ENCODE peak calls at places on chromosomes 3 and 15, in four cellular contexts. One of them, this sample, is unnamed.
A peak's percentile ranks its signal among the peaks of the same experiment; 100 is the strongest.

GRCh38 chr15:38197553-38197952 is 55.1 kb upstream of the SPRED1 start:
- DNase-seq in K562: no peak
- DNase-seq in SK-N-SH: no peak
- DNase-seq in WTC11: no peak
- DNase-seq in this sample: peak; percentile 26

GRCh38 chr3:66534304-66534703 is 33.5 kb upstream of the LRIG1 start:
- DNase-seq in WTC11: no peak
- DNase-seq in SK-N-SH: no peak
- DNase-seq in K562: no peak
- DNase-seq in this sample: no peak

GRCh38 chr3:132997404-132997803 is 40.8 kb upstream of the TMEM108 start:
- DNase-seq in SK-N-SH: no peak
- DNase-seq in WTC11: no peak
- DNase-seq in K562: no peak
- DNase-seq in this sample: no peak

GRCh38 chr15:74302821-74303359 is 64.6 kb downstream of the CYP11A1 start:
- DNase-seq in WTC11: peak; percentile 86
- DNase-seq in K562: peak; percentile 54
- DNase-seq in SK-N-SH: peak; percentile 93
- DNase-seq in this sample: peak; percentile 11

GRCh38 chr15:96560246-96560895 is 229.9 kb downstream of the NR2F2 start:
- DNase-seq in SK-N-SH: peak; percentile 11
- DNase-seq in WTC11: no peak
- DNase-seq in K562: no peak
- DNase-seq in this sample: no peak

GRCh38 chr3:36763850-36764703 is at the start of gene DCLK3:
- DNase-seq in SK-N-SH: peak; percentile 84
- DNase-seq in WTC11: peak; percentile 54
- DNase-seq in K562: no peak
- DNase-seq in this sample: no peak

GRCh38 chr3:40504636-40505430 is 1.0 kb upstream of the ZNF620 start:
- DNase-seq in K562: no peak
- DNase-seq in SK-N-SH: no peak
- DNase-seq in WTC11: no peak
- DNase-seq in this sample: peak; percentile 76

GRCh38 chr15:31295660-31296059 is 31.0 kb upstream of the KLF13 start:
- DNase-seq in K562: no peak
- DNase-seq in WTC11: no peak
- DNase-seq in SK-N-SH: peak; percentile 4
- DNase-seq in this sample: no peak

GRCh38 chr3:79885407-79885806 is 117.6 kb upstream of the ROBO1 start:
- DNase-seq in SK-N-SH: peak; percentile 2
- DNase-seq in WTC11: no peak
- DNase-seq in K562: no peak
- DNase-seq in this sample: no peak

GRCh38 chr3:13229291-13229949 is 156.2 kb upstream of the IQSEC1 start:
- DNase-seq in WTC11: peak; percentile 65
- DNase-seq in SK-N-SH: peak; percentile 71
- DNase-seq in K562: peak; percentile 74
- DNase-seq in this sample: peak; percentile 37

GRCh38 chr3:112011376-112011940 is 12.7 kb downstream of the TAGLN3 start:
- DNase-seq in WTC11: no peak
- DNase-seq in K562: no peak
- DNase-seq in SK-N-SH: no peak
- DNase-seq in this sample: no peak

GRCh38 chr3:102240720-102241119 is 194.1 kb upstream of the ZPLD1 start:
- DNase-seq in K562: no peak
- DNase-seq in SK-N-SH: no peak
- DNase-seq in WTC11: no peak
- DNase-seq in this sample: no peak

GRCh38 chr3:15041950-15042349 is 23.2 kb downstream of the MRPS25 start:
- DNase-seq in K562: no peak
- DNase-seq in SK-N-SH: no peak
- DNase-seq in WTC11: no peak
- DNase-seq in this sample: no peak

GRCh38 chr3:172575375-172575774 is 52.1 kb upstream of the TNFSF10 start:
- DNase-seq in K562: no peak
- DNase-seq in WTC11: no peak
- DNase-seq in SK-N-SH: no peak
- DNase-seq in this sample: no peak

GRCh38 chr3:63960048-63960711 is 48.0 kb upstream of the SCAANT1 start:
- DNase-seq in SK-N-SH: no peak
- DNase-seq in K562: peak; percentile 42
- DNase-seq in WTC11: no peak
- DNase-seq in this sample: no peak

GRCh38 chr3:23113455-23114171 is 89.5 kb upstream of the UBE2E2 start:
- DNase-seq in WTC11: no peak
- DNase-seq in K562: no peak
- DNase-seq in SK-N-SH: no peak
- DNase-seq in this sample: no peak

GRCh38 chr15:63818191-63818590 is 15.6 kb downstream of the HERC1 start:
- DNase-seq in K562: peak; percentile 77
- DNase-seq in WTC11: no peak
- DNase-seq in SK-N-SH: no peak
- DNase-seq in this sample: no peak

GRCh38 chr3:184953396-184953795 is 141.4 kb downstream of the VPS8 start:
- DNase-seq in WTC11: no peak
- DNase-seq in K562: peak; percentile 45
- DNase-seq in SK-N-SH: peak; percentile 32
- DNase-seq in this sample: no peak

GRCh38 chr3:70832035-70832795 is 519.8 kb upstream of the MDFIC2 start:
- DNase-seq in WTC11: no peak
- DNase-seq in SK-N-SH: no peak
- DNase-seq in K562: no peak
- DNase-seq in this sample: no peak

DNA sequence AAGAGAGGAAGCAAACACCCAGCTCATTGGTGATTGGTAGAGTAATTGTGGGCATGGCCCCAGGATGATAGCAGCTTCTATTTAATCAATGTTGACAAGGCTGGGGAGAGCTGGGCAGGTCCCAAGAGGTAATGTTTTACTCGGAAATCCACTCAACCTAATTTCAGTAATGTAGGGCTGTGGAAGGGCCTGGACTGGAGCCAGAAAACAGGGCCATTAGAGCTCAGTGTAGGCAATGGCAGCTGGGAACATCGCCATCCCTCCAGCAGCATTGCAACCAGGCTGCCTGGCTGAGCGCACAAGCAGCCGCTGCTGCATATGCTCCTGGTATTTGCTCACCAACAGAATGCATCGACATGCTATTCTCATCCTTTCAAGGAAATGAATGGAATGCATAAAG is 89.9 kb downstream of the GAP43 start:
- DNase-seq in K562: no peak
- DNase-seq in WTC11: no peak
- DNase-seq in SK-N-SH: peak; percentile 73
- DNase-seq in this sample: no peak
- TF ChIP-seq FOXJ3 in K562: no peak
- TF ChIP-seq FOXJ3 in WTC11: no peak
- TF ChIP-seq FOXJ3 in SK-N-SH: no peak
- TF ChIP-seq FOXJ3 in this sample: no peak

GRCh38 chr15:71804226-71804625 is 6.1 kb upstream of the NR2E3 start:
- DNase-seq in SK-N-SH: no peak
- DNase-seq in K562: no peak
- DNase-seq in WTC11: no peak
- DNase-seq in this sample: no peak

GRCh38 chr15:71806452-71806931 is 3.9 kb upstream of the NR2E3 start:
- DNase-seq in WTC11: no peak
- DNase-seq in SK-N-SH: peak; percentile 73
- DNase-seq in K562: no peak
- DNase-seq in this sample: no peak

GRCh38 chr15:71802770-71803169 is 7.6 kb upstream of the NR2E3 start:
- DNase-seq in K562: peak; percentile 60
- DNase-seq in SK-N-SH: no peak
- DNase-seq in WTC11: peak; percentile 88
- DNase-seq in this sample: no peak

GRCh38 chr15:71807125-71807629 is 3.2 kb upstream of the NR2E3 start:
- DNase-seq in WTC11: peak; percentile 43
- DNase-seq in K562: no peak
- DNase-seq in SK-N-SH: peak; percentile 29
- DNase-seq in this sample: no peak

DNA sequence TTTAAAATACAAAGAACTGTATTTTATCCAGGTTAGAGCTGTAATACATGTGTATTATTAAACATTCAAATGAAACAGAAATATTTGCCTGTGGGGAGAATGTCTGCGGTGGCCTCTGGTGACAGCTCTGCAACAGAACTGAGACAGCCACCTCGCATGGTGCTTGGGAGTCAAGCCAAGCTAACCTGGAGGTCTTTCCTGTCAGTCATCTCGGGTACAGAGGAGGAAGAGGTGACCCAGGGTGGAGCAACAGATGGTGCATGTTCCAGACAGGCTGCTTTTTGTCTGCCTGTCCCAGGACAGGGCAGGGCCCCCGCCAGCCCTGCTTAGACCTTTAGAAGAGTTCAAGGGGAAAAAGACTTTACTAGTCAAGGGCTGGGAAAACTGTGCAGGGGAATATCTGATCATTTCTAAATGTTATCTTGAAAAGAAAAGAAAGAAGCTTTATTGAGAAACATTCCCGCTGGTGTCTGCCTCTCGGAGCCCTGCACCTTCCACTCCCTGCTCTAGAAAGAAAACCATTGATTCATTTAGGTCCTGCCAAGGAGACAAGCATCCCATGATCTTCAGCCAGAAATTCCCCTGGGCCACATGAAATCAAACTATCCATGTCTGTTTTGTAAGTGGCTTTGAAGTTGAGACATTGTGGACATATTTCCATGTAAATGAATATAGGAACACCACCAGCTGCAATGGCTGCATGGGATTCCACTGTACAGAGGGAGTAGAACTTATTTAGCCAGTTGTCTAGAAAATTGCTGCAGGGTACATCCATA is 5.5 kb upstream of the NR2E3 start:
- DNase-seq in WTC11: no peak
- DNase-seq in K562: no peak
- DNase-seq in SK-N-SH: peak; percentile 22
- DNase-seq in this sample: no peak
- TF ChIP-seq FOXJ3 in WTC11: no peak
- TF ChIP-seq FOXJ3 in K562: no peak
- TF ChIP-seq FOXJ3 in SK-N-SH: no peak
- TF ChIP-seq FOXJ3 in this sample: no peak

GRCh38 chr15:22930782-22931484 is 49.2 kb downstream of the CYFIP1 start:
- DNase-seq in WTC11: no peak
- DNase-seq in SK-N-SH: no peak
- DNase-seq in K562: no peak
- DNase-seq in this sample: no peak
- TF ChIP-seq FOXJ3 in WTC11: no peak
- TF ChIP-seq FOXJ3 in SK-N-SH: no peak
- TF ChIP-seq FOXJ3 in K562: no peak
- TF ChIP-seq FOXJ3 in this sample: no peak

GRCh38 chr3:187181454-187182170 is 15.7 kb upstream of the RTP1 start:
- DNase-seq in WTC11: no peak
- DNase-seq in SK-N-SH: no peak
- DNase-seq in K562: no peak
- DNase-seq in this sample: no peak
- TF ChIP-seq FOXJ3 in WTC11: no peak
- TF ChIP-seq FOXJ3 in SK-N-SH: no peak
- TF ChIP-seq FOXJ3 in K562: no peak
- TF ChIP-seq FOXJ3 in this sample: no peak

DNA sequence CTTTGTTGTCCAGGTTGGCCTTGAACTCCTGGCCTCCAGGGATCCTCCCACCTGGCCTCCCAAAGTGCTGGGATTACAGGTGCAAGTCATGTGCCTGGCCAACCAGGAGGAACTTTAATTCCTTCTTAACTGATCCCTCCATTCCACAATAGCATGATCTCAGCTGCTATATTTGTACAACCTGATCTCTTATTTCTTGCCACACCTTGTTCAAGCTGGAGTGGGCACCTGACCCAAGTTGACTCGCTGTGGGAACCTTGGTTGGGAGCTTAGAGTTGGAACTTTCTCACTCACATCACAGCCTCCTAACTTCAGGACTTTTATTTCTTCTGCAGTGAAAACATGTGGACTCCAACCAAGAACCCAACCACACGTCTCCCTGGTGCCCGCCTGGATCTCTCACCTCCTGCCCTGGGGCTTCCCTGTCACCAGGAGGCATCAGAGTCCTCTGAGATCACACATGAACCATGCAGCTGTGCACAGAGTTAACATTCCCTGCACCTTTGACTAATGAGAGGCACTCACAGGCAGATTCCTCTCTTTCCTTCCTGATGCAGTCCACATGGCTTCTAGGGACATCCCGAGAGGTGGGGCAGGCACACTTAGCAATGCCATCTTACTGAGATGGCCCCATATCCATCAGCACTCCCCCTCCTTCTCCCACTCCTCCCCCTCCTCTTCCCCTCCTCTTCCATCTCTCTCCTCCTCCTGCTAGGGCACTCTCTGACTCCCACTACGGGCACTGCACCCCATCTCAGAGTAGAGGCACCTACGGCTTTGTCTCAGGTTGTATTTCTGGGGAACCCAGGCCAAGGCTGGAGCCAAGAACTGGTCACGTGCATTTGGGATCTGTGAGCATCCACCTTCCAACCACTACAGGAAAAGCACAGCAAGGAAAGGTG is 9.7 kb upstream of the CYFIP1 start:
- DNase-seq in SK-N-SH: no peak
- DNase-seq in K562: no peak
- DNase-seq in WTC11: no peak
- DNase-seq in this sample: no peak
- TF ChIP-seq FOXJ3 in SK-N-SH: no peak
- TF ChIP-seq FOXJ3 in K562: no peak
- TF ChIP-seq FOXJ3 in WTC11: no peak
- TF ChIP-seq FOXJ3 in this sample: no peak

GRCh38 chr3:59764131-59764530 is 714.3 kb upstream of the CFAP20DC start:
- DNase-seq in SK-N-SH: no peak
- DNase-seq in K562: no peak
- DNase-seq in WTC11: no peak
- DNase-seq in this sample: no peak
- TF ChIP-seq FOXJ3 in SK-N-SH: no peak
- TF ChIP-seq FOXJ3 in K562: no peak
- TF ChIP-seq FOXJ3 in WTC11: no peak
- TF ChIP-seq FOXJ3 in this sample: no peak

DNA sequence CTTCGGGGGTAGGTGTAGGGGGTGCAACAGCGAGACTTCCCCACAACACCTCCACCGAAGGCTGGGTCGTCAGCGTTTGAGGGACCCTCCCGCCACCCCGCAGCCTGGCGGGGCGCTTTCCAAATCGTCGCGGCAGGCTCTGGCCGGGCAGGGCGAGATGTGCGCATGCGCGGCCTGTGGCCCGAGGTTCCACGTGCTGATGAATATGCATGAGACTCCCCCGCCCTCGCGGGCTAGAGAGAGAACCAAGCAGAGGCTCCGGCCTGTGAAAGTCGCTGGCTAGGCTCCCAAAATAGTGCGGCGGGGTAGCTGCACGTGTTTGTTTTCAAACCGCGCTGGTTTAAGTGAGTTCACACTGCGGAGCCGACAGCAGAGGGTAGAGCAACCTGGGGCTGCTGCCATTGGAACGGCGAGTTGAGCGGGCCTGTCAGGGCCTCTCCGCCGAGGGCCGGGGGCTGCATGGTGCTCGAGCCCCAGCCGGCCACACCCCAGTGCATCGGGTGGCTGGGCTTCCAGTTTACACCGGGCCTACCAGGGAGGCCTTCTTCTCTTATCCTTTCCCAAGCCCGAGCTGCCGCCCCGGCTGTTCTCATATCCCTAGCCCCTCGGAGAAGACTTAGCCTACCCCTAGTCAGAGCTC is 10.0 kb downstream of the ZIC1 start:
- DNase-seq in WTC11: peak; percentile 94
- DNase-seq in SK-N-SH: peak; percentile 65
- DNase-seq in K562: peak; percentile 74
- DNase-seq in this sample: no peak
- TF ChIP-seq FOXJ3 in WTC11: no peak
- TF ChIP-seq FOXJ3 in SK-N-SH: no peak
- TF ChIP-seq FOXJ3 in K562: no peak
- TF ChIP-seq FOXJ3 in this sample: no peak

GRCh38 chr3:126663257-126663656 is 8.3 kb upstream of the TXNRD3 start:
- DNase-seq in SK-N-SH: no peak
- DNase-seq in WTC11: no peak
- DNase-seq in K562: no peak
- DNase-seq in this sample: no peak
- TF ChIP-seq FOXJ3 in SK-N-SH: no peak
- TF ChIP-seq FOXJ3 in WTC11: no peak
- TF ChIP-seq FOXJ3 in K562: no peak
- TF ChIP-seq FOXJ3 in this sample: no peak